ENCODE peak calls at places on chromosome 6, in five cellular contexts. L is sciatic nerve; V is lower lobe of right lung; T is naive thymus-derived CD4-positive, alpha-beta T cell; C is CD4-positive, alpha-beta T cell. K is an unnamed sample.

GRCh38 chr6:6105472-6106036 is 98.8 kb upstream of the NRN1 start:
- ATAC-seq in L (no peak), V (no peak), T (no peak), C (no peak), K (no peak)

GRCh38 chr6:138000955-138001354 is 106.3 kb downstream of the PERP start:
- ATAC-seq in L (no peak), V (no peak), T (no peak), C (no peak), K (no peak)

GRCh38 chr6:88013554-88013953 is 34.1 kb upstream of the SPACA1 start:
- ATAC-seq in L (no peak), V (no peak), T (no peak), C (no peak), K (no peak)

GRCh38 chr6:1872649-1873131 is 263.0 kb downstream of the FOXC1 start:
- ATAC-seq in L (peak), V (no peak), T (no peak), C (no peak), K (peak)

GRCh38 chr6:169096326-169096882 is 157.2 kb downstream of the THBS2 start:
- ATAC-seq in L (no peak), V (no peak), T (no peak), C (no peak), K (no peak)

GRCh38 chr6:161200610-161201201 is 73.2 kb downstream of the AGPAT4 start:
- ATAC-seq in L (no peak), V (no peak), T (peak), C (no peak), K (no peak)

GRCh38 chr6:158801655-158802294 is 17.4 kb downstream of the EZR start:
- ATAC-seq in L (peak), V (no peak), T (no peak), C (no peak), K (no peak)

GRCh38 chr6:42550277-42550676 is 13.6 kb upstream of the UBR2 start:
- ATAC-seq in L (no peak), V (no peak), T (no peak), C (no peak), K (no peak)

GRCh38 chr6:47655719-47656595 is 42.4 kb upstream of the ADGRF4 start:
- ATAC-seq in L (no peak), V (peak), T (peak), C (peak), K (no peak)

GRCh38 chr6:136677822-136678221 is 114.5 kb downstream of the MAP3K5 start:
- ATAC-seq in L (no peak), V (peak), T (no peak), C (no peak), K (no peak)

GRCh38 chr6:5747379-5747778 is 259.3 kb downstream of the NRN1 start:
- ATAC-seq in L (no peak), V (no peak), T (no peak), C (no peak), K (no peak)

GRCh38 chr6:29702519-29703103 is 20.6 kb upstream of the HLA-F start:
- ATAC-seq in L (peak), V (peak), T (peak), C (peak), K (no peak)

GRCh38 chr6:51260003-51260402 is 441.3 kb downstream of the TFAP2B start:
- ATAC-seq in L (no peak), V (no peak), T (no peak), C (no peak), K (no peak)

GRCh38 chr6:24899647-24900325 is 36.0 kb downstream of the RIPOR2 start:
- ATAC-seq in L (peak), V (no peak), T (peak), C (peak), K (no peak)

GRCh38 chr6:3410385-3411360 is 46.2 kb downstream of the SLC22A23 start:
- ATAC-seq in L (peak), V (peak), T (peak), C (peak), K (no peak)

GRCh38 chr6:95543798-95544197 is 33.5 kb upstream of the MANEA start:
- ATAC-seq in L (no peak), V (no peak), T (no peak), C (no peak), K (peak)

GRCh38 chr6:90083891-90084290 is 189.6 kb downstream of the GJA10 start:
- ATAC-seq in L (no peak), V (peak), T (peak), C (no peak), K (no peak)

GRCh38 chr6:3500262-3501001 is 43.6 kb upstream of the SLC22A23 start:
- ATAC-seq in L (peak), V (no peak), T (no peak), C (no peak), K (no peak)

GRCh38 chr6:65746302-65746701 is 39.3 kb upstream of the EYS start:
- ATAC-seq in L (no peak), V (peak), T (no peak), C (no peak), K (no peak)

GRCh38 chr6:42224222-42225042 is 6.8 kb upstream of the MRPS10 start:
- ATAC-seq in L (no peak), V (no peak), T (no peak), C (no peak), K (no peak)

GRCh38 chr6:63492476-63492875 is 79.8 kb upstream of the LOC128125822 start:
- ATAC-seq in L (no peak), V (no peak), T (no peak), C (no peak), K (no peak)

GRCh38 chr6:153437193-153437592 is 306.1 kb upstream of the RGS17 start:
- ATAC-seq in L (no peak), V (no peak), T (no peak), C (no peak), K (no peak)

GRCh38 chr6:102154176-102154575 is 760.7 kb downstream of the GRIK2 start:
- ATAC-seq in L (no peak), V (no peak), T (no peak), C (no peak), K (no peak)

GRCh38 chr6:30600576-30600975 is 16.5 kb downstream of the PPP1R10 start:
- ATAC-seq in L (no peak), V (no peak), T (no peak), C (no peak), K (no peak)

GRCh38 chr6:144689503-144690040 is 404.4 kb downstream of the UTRN start:
- ATAC-seq in L (no peak), V (no peak), T (no peak), C (no peak), K (no peak)

GRCh38 chr6:12490904-12491571 is 200.9 kb downstream of the EDN1 start:
- ATAC-seq in L (no peak), V (no peak), T (no peak), C (no peak), K (peak)

GRCh38 chr6:135037541-135037940 is 17.1 kb downstream of the HBS1L start:
- ATAC-seq in L (no peak), V (no peak), T (no peak), C (no peak), K (no peak)

GRCh38 chr6:4320860-4321259 is 185.5 kb upstream of the ECI2 start:
- ATAC-seq in L (no peak), V (no peak), T (no peak), C (no peak), K (no peak)

GRCh38 chr6:151285121-151285520 is 45.4 kb downstream of the AKAP12 start:
- ATAC-seq in L (peak), V (no peak), T (no peak), C (no peak), K (peak)

GRCh38 chr6:28775405-28776129 is 148.2 kb downstream of the TRIM27 start:
- ATAC-seq in L (no peak), V (no peak), T (no peak), C (no peak), K (no peak)

GRCh38 chr6:140773276-140773675 is 1359.4 kb upstream of the GJE1 start:
- ATAC-seq in L (no peak), V (no peak), T (no peak), C (no peak), K (no peak)

GRCh38 chr6:76222189-76222588 is 149.7 kb upstream of the IMPG1 start:
- ATAC-seq in L (no peak), V (no peak), T (no peak), C (no peak), K (no peak)

K was measured in gastroesophageal sphincter.